ENCODE peak calls at places on chromosomes 6 and 20, in five cellular contexts. T is OCI-LY7, D is upper lobe of right lung, K is psoas muscle, V is mammary epithelial cell. Y is an unnamed sample. For H3K9me3, the result is how much of the 10 kb centered on the place peaks cover.

GRCh38 chr6:41778895-41779294 is 805 bp downstream of the FRS3 start:
- DNase-seq in D (no peak), K (no peak), V (no peak), T (no peak), Y (no peak)

GRCh38 chr20:57156050-57156770 is 110.2 kb downstream of the BMP7 start:
- DNase-seq in T (no peak), V (no peak), D (no peak), K (no peak), Y (no peak)

GRCh38 chr20:33096921-33097320 is 17.5 kb downstream of the BPIFB4 start:
- DNase-seq in K (no peak), D (no peak), V (no peak), T (no peak), Y (no peak)

GRCh38 chr6:132456700-132457143 is 55.4 kb upstream of the MOXD1 start:
- DNase-seq in V (no peak), T (no peak), D (peak), K (no peak), Y (no peak)

GRCh38 chr6:87093651-87094050 is 1.3 kb downstream of the CGA start:
- DNase-seq in D (no peak), V (no peak), K (no peak), T (no peak), Y (no peak)

GRCh38 chr20:11118802-11119380 is 445.1 kb upstream of the JAG1 start:
- DNase-seq in K (no peak), V (peak), D (no peak), T (no peak), Y (no peak)

GRCh38 chr20:33124994-33125393 is 43.0 kb upstream of the BPIFA2 start:
- DNase-seq in V (no peak), K (no peak), D (no peak), T (no peak), Y (no peak)

GRCh38 chr20:41176711-41177552 is 39.6 kb downstream of the PLCG1 start:
- DNase-seq in D (no peak), K (peak), V (no peak), T (no peak), Y (no peak)

GRCh38 chr20:54043044-54043967 is 27.1 kb downstream of the BCAS1 start:
- DNase-seq in T (no peak), K (no peak), V (peak), D (no peak), Y (no peak)

DNA sequence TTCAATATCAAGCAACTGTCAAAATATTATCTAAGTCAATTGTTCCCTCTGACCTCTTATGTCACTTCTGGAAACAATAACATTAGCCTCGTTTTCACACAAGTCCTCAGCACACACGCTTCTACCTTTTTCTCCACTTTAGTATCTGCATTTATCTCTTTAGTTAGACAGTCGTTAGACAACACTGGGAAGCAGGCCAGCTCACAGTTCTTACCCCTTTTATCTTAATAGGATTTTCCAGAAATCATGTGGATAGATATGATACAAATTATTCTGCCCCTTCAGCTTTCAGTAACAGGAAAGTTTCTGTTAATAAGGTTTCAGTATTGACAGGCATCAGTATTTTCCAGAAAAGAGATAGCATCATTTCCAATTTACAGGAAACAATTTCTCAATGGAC is 25.9 kb upstream of the HAO1 start:
- DNase-seq in T (no peak), V (no peak), K (no peak), D (no peak), Y (no peak)
- TF ChIP-seq CTCF in T (no peak), V (no peak), K (no peak), D (no peak), Y (no peak)

GRCh38 chr6:29834564-29835436 is 7.2 kb downstream of the HLA-G start:
- DNase-seq in D (no peak), K (peak), V (peak), T (peak), Y (peak)

GRCh38 chr6:29845405-29846006 is 17.9 kb downstream of the HLA-G start:
- DNase-seq in V (peak), T (no peak), D (no peak), K (no peak), Y (no peak)

GRCh38 chr6:29841030-29841429 is 13.4 kb downstream of the HLA-G start:
- DNase-seq in V (no peak), K (no peak), T (no peak), D (no peak), Y (no peak)

DNA sequence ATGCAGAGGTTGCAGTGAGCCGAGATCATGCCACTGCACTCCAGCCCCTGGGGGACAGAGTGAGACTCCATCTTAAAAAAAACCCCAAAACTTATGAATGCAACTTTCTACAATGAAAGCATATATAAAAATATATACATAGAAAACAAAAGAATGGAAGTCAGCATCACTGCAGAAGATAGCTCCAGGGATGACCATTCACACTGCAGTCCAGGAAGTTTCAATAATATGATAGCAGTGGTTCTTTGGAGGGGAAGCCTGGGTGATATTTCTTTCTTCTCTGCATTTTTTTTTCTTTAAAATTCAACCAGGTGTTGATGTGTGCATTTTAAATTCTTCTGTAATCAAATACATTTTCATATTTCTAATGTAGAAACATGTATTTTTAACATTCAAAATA is 12.3 kb downstream of the HLA-G start:
- DNase-seq in D (no peak), V (no peak), T (no peak), K (no peak), Y (no peak)
- H3K27ac ChIP-seq in D (no peak), V (no peak), T (no peak), K (no peak), Y (no peak)

GRCh38 chr6:137942736-137943135 is 75.7 kb downstream of the TNFAIP3 start:
- DNase-seq in V (no peak), T (no peak), K (no peak), D (no peak), Y (no peak)

GRCh38 chr6:137949686-137950390 is 82.8 kb downstream of the TNFAIP3 start:
- DNase-seq in T (peak), V (no peak), K (no peak), D (no peak), Y (no peak)

GRCh38 chr6:137950581-137950980 is 83.5 kb downstream of the TNFAIP3 start:
- DNase-seq in T (peak), V (no peak), D (no peak), K (no peak), Y (no peak)

GRCh38 chr6:137945149-137945498 is 78.1 kb downstream of the TNFAIP3 start:
- DNase-seq in T (no peak), K (no peak), D (no peak), V (no peak), Y (no peak)
- H3K9me3 ChIP-seq in T (under half), K (under half), D (under half), V (under half), Y (under half)

DNA sequence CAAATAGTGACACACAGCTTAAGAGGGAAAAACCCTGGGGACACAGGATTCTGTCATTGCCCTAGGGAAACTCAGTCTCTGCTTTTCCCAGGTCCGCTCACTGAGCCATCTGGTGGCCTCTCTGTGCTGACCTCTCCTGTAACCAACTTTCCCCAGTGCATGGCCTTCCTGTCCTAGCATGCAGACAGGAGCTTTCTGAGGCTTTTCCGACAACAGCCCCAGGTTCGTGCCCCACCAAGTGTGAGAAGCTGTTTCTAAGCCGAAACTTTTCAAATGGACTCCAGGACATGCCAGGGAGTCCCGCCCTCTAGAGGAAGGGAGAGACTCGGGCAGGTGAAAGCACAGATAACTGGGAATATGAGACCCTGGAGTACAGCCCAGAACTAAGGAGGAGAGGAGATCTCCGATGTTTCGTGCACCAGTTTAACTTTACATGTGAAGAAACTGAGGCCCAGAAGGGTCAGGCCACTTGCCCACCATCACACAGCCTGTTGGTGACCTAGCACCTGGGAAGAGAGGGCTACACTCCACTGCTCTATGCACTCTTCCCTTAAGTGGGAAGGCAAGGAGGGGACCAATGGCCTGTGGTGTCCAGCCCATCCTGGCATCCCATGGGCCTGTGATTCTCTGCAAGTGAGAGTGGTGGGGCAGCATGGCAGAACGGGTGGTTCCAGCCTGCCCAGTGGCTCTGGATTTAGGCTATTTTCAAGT is 46.2 kb downstream of the RPP40 start:
- DNase-seq in K (no peak), T (no peak), D (no peak), V (no peak), Y (no peak)
- TF ChIP-seq CTCF in K (peak), T (peak), D (peak), V (peak), Y (no peak)

GRCh38 chr6:22598386-22598785 is 29.0 kb downstream of the HDGFL1 start:
- DNase-seq in D (no peak), T (no peak), V (no peak), K (no peak), Y (no peak)
- H3K27ac ChIP-seq in D (no peak), T (no peak), V (no peak), K (no peak), Y (no peak)

GRCh38 chr6:165049362-165049761 is 260.0 kb downstream of the C6orf118 start:
- DNase-seq in V (no peak), K (peak), T (peak), D (no peak), Y (no peak)
- H3K9me3 ChIP-seq in V (under half), K (under half), T (under half), D (under half), Y (under half)

DNA sequence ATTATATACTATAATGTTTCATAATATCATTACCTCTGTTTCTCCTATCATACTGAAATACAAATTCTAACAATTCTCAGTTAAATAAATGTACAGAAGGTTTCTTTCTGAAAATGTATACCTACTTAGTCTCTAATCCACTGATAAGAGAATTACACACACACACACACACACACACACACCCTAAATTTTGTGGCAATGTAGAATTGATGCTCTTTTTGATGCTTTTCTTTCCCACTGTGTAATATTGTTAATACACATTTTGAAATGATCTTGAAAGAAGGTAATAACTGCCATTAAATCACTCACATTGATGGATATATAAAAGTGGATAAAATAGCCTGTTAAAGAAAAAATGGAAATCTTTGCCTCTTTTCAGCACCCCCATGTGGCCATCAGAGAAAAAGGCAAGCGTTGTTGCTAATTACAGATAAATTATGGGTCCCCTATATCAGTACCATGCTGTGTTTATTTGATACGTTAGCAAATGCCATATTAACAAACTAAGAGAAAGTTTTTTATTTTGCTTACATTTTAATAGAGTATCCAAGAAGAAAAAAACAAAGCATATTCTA is 76.6 kb upstream of the VGLL2 start:
- DNase-seq in V (no peak), T (peak), K (no peak), D (no peak), Y (no peak)
- TF ChIP-seq CTCF in V (peak), T (peak), K (peak), D (peak), Y (no peak)